ENCODE peak calls at places on chromosomes 12 and 14, in four cellular contexts. One of them, this sample, is unnamed.

GRCh38 chr12:130770413-130771028 is 54.4 kb upstream of the RIMBP2 start:
- DNase-seq in GM12891: no peak
- DNase-seq in GM12878: no peak
- DNase-seq in K562: no peak
- DNase-seq in this sample: no peak

GRCh38 chr12:459430-460258 is at the start of gene B4GALNT3:
- DNase-seq in GM12891: peak; percentile 53
- DNase-seq in GM12878: no peak
- DNase-seq in K562: peak; percentile 80
- DNase-seq in this sample: no peak

GRCh38 chr12:99984271-99985128 is at the start of gene ANKS1B:
- DNase-seq in GM12891: peak; percentile 36
- DNase-seq in GM12878: no peak
- DNase-seq in K562: peak; percentile 73
- DNase-seq in this sample: no peak

GRCh38 chr12:15600223-15600935 is 188.8 kb downstream of the EPS8 start:
- DNase-seq in GM12891: no peak
- DNase-seq in GM12878: no peak
- DNase-seq in K562: no peak
- DNase-seq in this sample: no peak

GRCh38 chr12:7907009-7907408 is 29.0 kb downstream of the SLC2A3 start:
- DNase-seq in GM12891: no peak
- DNase-seq in GM12878: no peak
- DNase-seq in K562: peak; percentile 52
- DNase-seq in this sample: no peak

GRCh38 chr12:1122803-1123202 is 131.8 kb downstream of the ERC1 start:
- DNase-seq in GM12891: no peak
- DNase-seq in GM12878: no peak
- DNase-seq in K562: peak; percentile 8
- DNase-seq in this sample: peak; percentile 25

GRCh38 chr12:29582677-29583076 is 85.2 kb upstream of the OVCH1 start:
- DNase-seq in GM12891: no peak
- DNase-seq in GM12878: no peak
- DNase-seq in K562: no peak
- DNase-seq in this sample: no peak

GRCh38 chr12:34398706-34399630 is 376.7 kb downstream of the ALG10 start:
- DNase-seq in GM12891: no peak
- DNase-seq in GM12878: no peak
- DNase-seq in K562: peak; percentile 2
- DNase-seq in this sample: no peak

GRCh38 chr12:89882051-89882450 is 173.4 kb upstream of the ATP2B1 start:
- DNase-seq in GM12891: no peak
- DNase-seq in GM12878: peak; percentile 55
- DNase-seq in K562: no peak
- DNase-seq in this sample: peak; percentile 9

GRCh38 chr12:116133609-116134214 is 143.8 kb downstream of the MED13L start:
- DNase-seq in GM12891: no peak
- DNase-seq in GM12878: no peak
- DNase-seq in K562: no peak
- DNase-seq in this sample: peak; percentile 29

GRCh38 chr14:60561845-60562746 is 53.1 kb downstream of the SIX6 start:
- DNase-seq in GM12891: no peak
- DNase-seq in GM12878: peak; percentile 19
- DNase-seq in K562: peak; percentile 20
- DNase-seq in this sample: peak; percentile 12

GRCh38 chr12:1939745-1940607 is 21.5 kb upstream of the CACNA2D4 start:
- DNase-seq in GM12891: peak; percentile 67
- DNase-seq in GM12878: peak; percentile 45
- DNase-seq in K562: peak; percentile 73
- DNase-seq in this sample: peak; percentile 85

GRCh38 chr12:62738105-62738504 is 196.8 kb downstream of the PPM1H start:
- DNase-seq in GM12891: no peak
- DNase-seq in GM12878: no peak
- DNase-seq in K562: no peak
- DNase-seq in this sample: no peak

GRCh38 chr12:55847603-55848329 is 5.0 kb upstream of the MMP19 start:
- DNase-seq in GM12891: no peak
- DNase-seq in GM12878: no peak
- DNase-seq in K562: peak; percentile 75
- DNase-seq in this sample: peak; percentile 68

GRCh38 chr12:59649203-59649602 is 53.4 kb downstream of the SLC16A7 start:
- DNase-seq in GM12891: no peak
- DNase-seq in GM12878: no peak
- DNase-seq in K562: no peak
- DNase-seq in this sample: no peak

GRCh38 chr12:62446741-62447452 is 19.7 kb upstream of the MON2 start:
- DNase-seq in GM12891: no peak
- DNase-seq in GM12878: no peak
- DNase-seq in K562: no peak
- DNase-seq in this sample: no peak

GRCh38 chr14:24662753-24663152 is 28.8 kb upstream of the GZMB start:
- DNase-seq in GM12891: no peak
- DNase-seq in GM12878: no peak
- DNase-seq in K562: no peak
- DNase-seq in this sample: peak; percentile 85

GRCh38 chr12:25957898-25958253 is 606 bp upstream of the RASSF8 start:
- DNase-seq in GM12891: no peak
- DNase-seq in GM12878: no peak
- DNase-seq in K562: no peak
- DNase-seq in this sample: no peak

GRCh38 chr12:30847259-30847658 is 79.3 kb upstream of the TSPAN11 start:
- DNase-seq in GM12891: no peak
- DNase-seq in GM12878: peak; percentile 28
- DNase-seq in K562: peak; percentile 37
- DNase-seq in this sample: peak; percentile 38

GRCh38 chr12:81092053-81092452 is 14.2 kb downstream of the ACSS3 start:
- DNase-seq in GM12891: no peak
- DNase-seq in GM12878: no peak
- DNase-seq in K562: no peak
- DNase-seq in this sample: no peak

GRCh38 chr12:105878964-105879363 is 259.8 kb downstream of the NUAK1 start:
- DNase-seq in GM12891: no peak
- DNase-seq in GM12878: no peak
- DNase-seq in K562: no peak
- DNase-seq in this sample: no peak

GRCh38 chr12:104360157-104360556 is 56.6 kb downstream of the EID3 start:
- DNase-seq in GM12891: no peak
- DNase-seq in GM12878: no peak
- DNase-seq in K562: no peak
- DNase-seq in this sample: no peak

GRCh38 chr14:51180577-51180976 is 59.5 kb upstream of the TMX1 start:
- DNase-seq in GM12891: no peak
- DNase-seq in GM12878: peak; percentile 69
- DNase-seq in K562: no peak
- DNase-seq in this sample: no peak

GRCh38 chr14:75292016-75292646 is 13.5 kb downstream of the FOS start:
- DNase-seq in GM12891: no peak
- DNase-seq in GM12878: no peak
- DNase-seq in K562: no peak
- DNase-seq in this sample: no peak

GRCh38 chr14:63982156-63982555 is 129.4 kb downstream of the SYNE2 start:
- DNase-seq in GM12891: no peak
- DNase-seq in GM12878: no peak
- DNase-seq in K562: no peak
- DNase-seq in this sample: no peak

GRCh38 chr12:75944097-75944904 is 87.3 kb downstream of the PHLDA1 start:
- DNase-seq in GM12891: no peak
- DNase-seq in GM12878: peak; percentile 54
- DNase-seq in K562: no peak
- DNase-seq in this sample: peak; percentile 7

GRCh38 chr14:29926701-29927595 is 699 bp downstream of the PRKD1 start:
- DNase-seq in GM12891: peak; percentile 24
- DNase-seq in GM12878: no peak
- DNase-seq in K562: peak; percentile 15
- DNase-seq in this sample: peak; percentile 2

GRCh38 chr14:75906680-75907280 is 75.0 kb downstream of the TGFB3 start:
- DNase-seq in GM12891: peak; percentile 12
- DNase-seq in GM12878: no peak
- DNase-seq in K562: peak; percentile 50
- DNase-seq in this sample: no peak

GRCh38 chr12:32604565-32604964 is 74.5 kb upstream of the DNM1L start:
- DNase-seq in GM12891: no peak
- DNase-seq in GM12878: no peak
- DNase-seq in K562: no peak
- DNase-seq in this sample: no peak

GRCh38 chr12:19190292-19191031 is 60.9 kb downstream of the PLEKHA5 start:
- DNase-seq in GM12891: no peak
- DNase-seq in GM12878: no peak
- DNase-seq in K562: no peak
- DNase-seq in this sample: peak; percentile 21

GRCh38 chr12:29032431-29032830 is 116.6 kb upstream of the FAR2 start:
- DNase-seq in GM12891: no peak
- DNase-seq in GM12878: no peak
- DNase-seq in K562: no peak
- DNase-seq in this sample: no peak

GRCh38 chr14:89743828-89744227 is 210.7 kb downstream of the EFCAB11 start:
- DNase-seq in GM12891: no peak
- DNase-seq in GM12878: no peak
- DNase-seq in K562: no peak
- DNase-seq in this sample: no peak

GRCh38 chr12:84912191-84913142 is at the start of gene SLC6A15:
- DNase-seq in GM12891: peak; percentile 6
- DNase-seq in GM12878: no peak
- DNase-seq in K562: no peak
- DNase-seq in this sample: no peak

GRCh38 chr14:104598039-104598438 is 6.5 kb downstream of the TMEM179 start:
- DNase-seq in GM12891: peak; percentile 15
- DNase-seq in GM12878: no peak
- DNase-seq in K562: no peak
- DNase-seq in this sample: no peak
- TF ChIP-seq SPI1 in GM12891: no peak
- TF ChIP-seq SPI1 in GM12878: no peak
- TF ChIP-seq SPI1 in K562: no peak
- TF ChIP-seq SPI1 in this sample: no peak

DNA sequence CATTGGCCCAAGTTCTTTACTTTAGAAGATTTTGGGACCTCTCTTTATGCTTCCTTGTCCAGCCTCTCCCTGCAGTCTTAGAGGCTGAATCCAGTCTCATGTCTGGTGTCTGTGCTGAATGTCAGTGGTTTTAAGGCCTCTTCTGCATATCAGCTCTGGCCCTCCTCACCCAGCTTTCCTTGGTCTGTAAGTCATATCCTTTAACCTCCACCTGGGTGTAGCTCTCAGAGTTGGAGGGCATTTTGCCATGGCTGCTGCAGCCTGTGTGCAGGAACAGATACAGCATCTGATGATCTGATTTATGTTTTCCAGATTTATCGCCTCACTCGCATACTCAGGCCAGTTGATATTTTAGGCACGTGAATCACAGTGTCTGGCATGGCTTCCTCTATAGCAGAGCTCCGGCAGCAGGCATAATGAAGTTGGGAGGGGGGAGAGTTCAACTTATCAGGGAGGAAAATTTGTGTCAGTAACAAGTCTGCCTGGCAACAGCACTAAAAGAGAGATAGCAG is 335.0 kb downstream of the PCNX1 start:
- DNase-seq in GM12891: no peak
- DNase-seq in GM12878: no peak
- DNase-seq in K562: no peak
- DNase-seq in this sample: no peak
- TF ChIP-seq SPI1 in GM12891: no peak
- TF ChIP-seq SPI1 in GM12878: no peak
- TF ChIP-seq SPI1 in K562: no peak
- TF ChIP-seq SPI1 in this sample: no peak

GRCh38 chr12:125194999-125195398 is 129.8 kb downstream of the AACS start:
- DNase-seq in GM12891: no peak
- DNase-seq in GM12878: no peak
- DNase-seq in K562: no peak
- DNase-seq in this sample: no peak

GRCh38 chr12:125192690-125193221 is 127.5 kb downstream of the AACS start:
- DNase-seq in GM12891: no peak
- DNase-seq in GM12878: no peak
- DNase-seq in K562: no peak
- DNase-seq in this sample: no peak

GRCh38 chr12:125191361-125192087 is 126.3 kb downstream of the AACS start:
- DNase-seq in GM12891: no peak
- DNase-seq in GM12878: no peak
- DNase-seq in K562: no peak
- DNase-seq in this sample: no peak

GRCh38 chr12:125193376-125193775 is 128.1 kb downstream of the AACS start:
- DNase-seq in GM12891: no peak
- DNase-seq in GM12878: no peak
- DNase-seq in K562: no peak
- DNase-seq in this sample: no peak

DNA sequence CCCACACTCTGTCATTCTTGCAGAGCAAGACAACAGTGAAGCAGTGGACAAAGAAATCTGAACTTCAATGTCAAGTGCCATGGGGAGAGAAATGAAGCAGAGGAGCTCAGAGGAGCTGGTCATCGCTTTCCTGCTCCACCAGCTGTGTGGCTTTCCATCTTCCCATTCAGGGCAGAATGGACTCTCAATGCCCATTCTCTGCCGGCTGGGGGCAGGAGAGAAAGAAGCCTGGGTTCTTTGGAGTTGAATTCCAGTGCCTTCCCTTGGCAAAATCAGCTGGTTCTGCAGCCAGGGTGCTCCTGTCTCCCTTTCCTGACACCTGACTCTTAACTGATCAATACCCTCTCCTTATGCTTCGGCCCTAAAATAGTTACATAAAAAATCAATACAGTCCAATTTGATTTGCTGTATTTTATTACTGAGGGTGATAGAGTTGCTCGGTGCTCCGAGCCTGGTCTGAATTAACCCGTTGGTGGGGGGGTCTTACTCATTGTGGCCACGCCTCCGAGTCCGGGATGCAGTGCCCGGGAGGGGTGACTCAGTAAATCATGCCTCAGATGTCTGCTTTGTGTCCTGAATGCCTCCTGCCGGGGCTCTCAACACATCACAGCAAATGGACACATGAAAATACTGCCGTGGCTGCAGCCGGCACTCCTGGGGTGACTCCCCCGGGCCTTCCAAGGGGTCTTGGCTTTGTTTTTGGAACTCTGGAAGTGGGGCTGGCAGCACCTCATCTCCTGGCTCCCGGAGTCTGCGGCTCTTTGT is 128.7 kb downstream of the AACS start:
- DNase-seq in GM12891: no peak
- DNase-seq in GM12878: no peak
- DNase-seq in K562: peak; percentile 25
- DNase-seq in this sample: no peak
- TF ChIP-seq SPI1 in GM12891: no peak
- TF ChIP-seq SPI1 in GM12878: no peak
- TF ChIP-seq SPI1 in K562: no peak
- TF ChIP-seq SPI1 in this sample: no peak

GRCh38 chr12:119179335-119180021 is 747 bp downstream of the HSPB8 start:
- DNase-seq in GM12891: no peak
- DNase-seq in GM12878: no peak
- DNase-seq in K562: peak; percentile 42
- DNase-seq in this sample: no peak
- TF ChIP-seq SPI1 in GM12891: no peak
- TF ChIP-seq SPI1 in GM12878: no peak
- TF ChIP-seq SPI1 in K562: no peak
- TF ChIP-seq SPI1 in this sample: no peak

This sample was measured in HL-60.